ENCODE peak calls at places on chromosomes 3 and 15, in six cellular contexts. V is GM12891, W is uterus, S is A549, N is right lobe of liver, Q is IMR-90. F is an unnamed sample.

GRCh38 chr3:24952388-24952787 is 457.7 kb upstream of the THRB start:
- DNase-seq in V (no peak), W (no peak), S (no peak), N (no peak), Q (no peak), F (no peak)

GRCh38 chr3:106333911-106334618 is 465.3 kb upstream of the CBLB start:
- DNase-seq in V (no peak), W (no peak), S (no peak), N (no peak), Q (peak), F (no peak)

GRCh38 chr3:5809811-5810210 is 622.3 kb downstream of the EDEM1 start:
- DNase-seq in V (no peak), W (no peak), S (no peak), N (no peak), Q (no peak), F (no peak)

GRCh38 chr3:182981038-182981380 is 671 bp upstream of the DCUN1D1 start:
- DNase-seq in V (no peak), W (peak), S (no peak), N (no peak), Q (no peak), F (no peak)

GRCh38 chr3:189103208-189103607 is 68.6 kb upstream of the TPRG1 start:
- DNase-seq in V (no peak), W (no peak), S (no peak), N (no peak), Q (no peak), F (no peak)

GRCh38 chr3:112134335-112135124 is 1.5 kb upstream of the GCSAM start:
- DNase-seq in V (no peak), W (no peak), S (no peak), N (no peak), Q (no peak), F (no peak)

GRCh38 chr15:92803852-92804609 is 96.1 kb upstream of the CHD2 start:
- DNase-seq in V (no peak), W (peak), S (peak), N (peak), Q (peak), F (peak)

GRCh38 chr15:67170143-67170885 is 84.1 kb downstream of the AAGAB start:
- DNase-seq in V (no peak), W (no peak), S (no peak), N (no peak), Q (no peak), F (no peak)

GRCh38 chr3:135136361-135137100 is 341.5 kb downstream of the EPHB1 start:
- DNase-seq in V (no peak), W (no peak), S (no peak), N (no peak), Q (no peak), F (no peak)

GRCh38 chr15:85778107-85778776 is 16.5 kb downstream of the KLHL25 start:
- DNase-seq in V (no peak), W (peak), S (no peak), N (no peak), Q (no peak), F (no peak)

GRCh38 chr3:159620873-159621272 is 367.8 kb upstream of the IL12A start:
- DNase-seq in V (no peak), W (no peak), S (peak), N (no peak), Q (peak), F (peak)

GRCh38 chr15:33675246-33675645 is 293.1 kb upstream of the CHRM5 start:
- DNase-seq in V (no peak), W (no peak), S (peak), N (no peak), Q (no peak), F (peak)

GRCh38 chr3:152213086-152213674 is 55.5 kb upstream of the MBNL1 start:
- DNase-seq in V (no peak), W (no peak), S (no peak), N (no peak), Q (no peak), F (no peak)

GRCh38 chr3:118833075-118833474 is 201.6 kb downstream of the IGSF11 start:
- DNase-seq in V (no peak), W (no peak), S (no peak), N (no peak), Q (no peak), F (no peak)

GRCh38 chr15:32682569-32682968 is 35.2 kb upstream of the GREM1 start:
- DNase-seq in V (no peak), W (no peak), S (no peak), N (no peak), Q (peak), F (no peak)

GRCh38 chr15:71472699-71473098 is 337.7 kb upstream of the NR2E3 start:
- DNase-seq in V (no peak), W (no peak), S (no peak), N (no peak), Q (no peak), F (no peak)

GRCh38 chr3:66322436-66322835 is 101.6 kb downstream of the SLC25A26 start:
- DNase-seq in V (no peak), W (no peak), S (no peak), N (no peak), Q (no peak), F (no peak)

GRCh38 chr3:140501054-140501769 is 176.7 kb upstream of the TRIM42 start:
- DNase-seq in V (no peak), W (no peak), S (no peak), N (no peak), Q (no peak), F (no peak)

GRCh38 chr3:181633556-181633955 is 78.2 kb upstream of the SOX2 start:
- DNase-seq in V (no peak), W (no peak), S (no peak), N (no peak), Q (no peak), F (no peak)

GRCh38 chr15:78177447-78177873 is 28.3 kb downstream of the IDH3A start:
- DNase-seq in V (no peak), W (no peak), S (peak), N (no peak), Q (no peak), F (peak)

GRCh38 chr15:63287109-63287508 is 9.7 kb downstream of the APH1B start:
- DNase-seq in V (no peak), W (no peak), S (no peak), N (no peak), Q (peak), F (peak)

GRCh38 chr3:112773864-112774263 is 72.8 kb downstream of the CD200R1L start:
- DNase-seq in V (no peak), W (no peak), S (peak), N (no peak), Q (no peak), F (no peak)

GRCh38 chr3:197216914-197217313 is 81.5 kb downstream of the DLG1 start:
- DNase-seq in V (no peak), W (no peak), S (no peak), N (no peak), Q (peak), F (no peak)

GRCh38 chr3:52110502-52110901 is 43.7 kb downstream of the POC1A start:
- DNase-seq in V (no peak), W (no peak), S (no peak), N (no peak), Q (no peak), F (no peak)

GRCh38 chr15:31080618-31081017 is 20.9 kb downstream of the TRPM1 start:
- DNase-seq in V (no peak), W (peak), S (peak), N (peak), Q (no peak), F (peak)

GRCh38 chr15:55703873-55704285 is 39.1 kb downstream of the PRTG start:
- DNase-seq in V (no peak), W (no peak), S (no peak), N (no peak), Q (peak), F (no peak)

GRCh38 chr15:48352474-48353072 is 21.3 kb downstream of the DUT start:
- DNase-seq in V (peak), W (peak), S (peak), N (peak), Q (peak), F (peak)

GRCh38 chr15:78767331-78767951 is 43.8 kb downstream of the ADAMTS7 start:
- DNase-seq in V (no peak), W (no peak), S (no peak), N (peak), Q (no peak), F (no peak)

GRCh38 chr3:136750922-136751258 is 1.3 kb downstream of the STAG1 start:
- DNase-seq in V (no peak), W (no peak), S (no peak), N (no peak), Q (peak), F (no peak)

GRCh38 chr3:136752327-136753111 is at the start of gene STAG1:
- DNase-seq in V (peak), W (peak), S (peak), N (peak), Q (peak), F (peak)

GRCh38 chr3:136752046-136752326 is 192 bp downstream of the STAG1 start:
- DNase-seq in V (peak), W (no peak), S (no peak), N (no peak), Q (no peak), F (no peak)

GRCh38 chr3:136750209-136750921 is 1.8 kb downstream of the STAG1 start:
- DNase-seq in V (no peak), W (no peak), S (no peak), N (no peak), Q (no peak), F (peak)

DNA sequence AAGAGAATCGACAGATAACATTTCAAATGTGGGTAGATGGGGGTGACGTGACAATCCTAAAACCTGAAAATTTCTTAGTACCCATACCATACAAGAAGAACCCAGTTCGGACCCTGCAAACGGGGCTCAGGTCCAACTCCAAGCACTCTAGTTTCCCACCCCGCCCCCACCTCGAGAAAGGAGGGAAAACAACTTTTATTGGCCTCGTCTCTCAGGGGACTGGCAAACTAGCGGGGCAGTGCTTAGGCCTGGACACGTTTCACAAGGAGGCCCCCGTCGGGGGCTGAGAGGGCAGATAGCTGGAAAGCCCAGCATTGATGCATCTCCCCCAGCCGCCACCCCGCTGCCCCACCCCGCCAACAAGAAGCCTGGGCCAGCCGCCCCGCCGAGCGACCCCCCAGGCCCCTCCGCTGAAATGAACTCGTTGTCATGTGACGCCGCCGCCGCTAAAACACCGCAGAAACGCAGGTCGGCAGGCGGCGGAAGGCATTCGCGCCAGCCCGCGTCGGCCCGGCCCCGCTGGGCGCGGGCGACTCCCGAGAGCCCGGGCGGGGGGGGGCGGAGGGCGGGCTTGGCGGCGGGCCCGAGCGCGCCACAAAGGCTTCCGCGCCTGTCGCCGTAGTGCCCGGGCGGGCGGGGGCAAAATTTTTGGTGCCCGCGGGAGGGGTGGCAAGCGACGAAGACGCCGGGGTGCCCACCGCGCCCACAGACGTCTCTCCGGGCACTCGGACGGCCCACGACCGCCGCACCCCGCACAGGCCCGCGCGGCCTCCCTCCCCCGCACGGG is 726 bp downstream of the STAG1 start:
- DNase-seq in V (no peak), W (peak), S (no peak), N (peak), Q (peak), F (peak)
- TF ChIP-seq POLR2A in V (peak), W (no peak), S (no peak), N (no peak), Q (peak), F (peak)

GRCh38 chr3:12444582-12445468 is 39.5 kb upstream of the TSEN2 start:
- DNase-seq in V (no peak), W (no peak), S (peak), N (no peak), Q (no peak), F (no peak)
- TF ChIP-seq POLR2A in V (no peak), W (no peak), S (no peak), N (no peak), Q (no peak), F (no peak)

GRCh38 chr3:69888040-69888945 is 111.2 kb upstream of the SAMMSON start:
- DNase-seq in V (no peak), W (no peak), S (no peak), N (no peak), Q (no peak), F (no peak)

GRCh38 chr3:69892706-69893105 is 106.8 kb upstream of the SAMMSON start:
- DNase-seq in V (no peak), W (no peak), S (no peak), N (no peak), Q (no peak), F (no peak)

GRCh38 chr3:69890094-69890493 is 109.4 kb upstream of the SAMMSON start:
- DNase-seq in V (no peak), W (no peak), S (no peak), N (no peak), Q (peak), F (peak)

GRCh38 chr3:69888946-69889315 is 110.6 kb upstream of the SAMMSON start:
- DNase-seq in V (no peak), W (no peak), S (no peak), N (no peak), Q (no peak), F (no peak)

GRCh38 chr3:69890691-69891090 is 108.8 kb upstream of the SAMMSON start:
- DNase-seq in V (no peak), W (no peak), S (no peak), N (no peak), Q (peak), F (peak)
- TF ChIP-seq POLR2A in V (no peak), W (no peak), S (no peak), N (no peak), Q (no peak), F (no peak)

GRCh38 chr3:184314363-184314699 is at the start of gene EIF4G1:
- DNase-seq in V (peak), W (peak), S (peak), N (peak), Q (peak), F (peak)
- TF ChIP-seq POLR2A in V (peak), W (peak), S (peak), N (peak), Q (peak), F (peak)

F was measured in endothelial cell of umbilical vein.